ENCODE peak calls at places on chromosomes 12 and 14, in four cellular contexts. F, I, V and O are unnamed samples.
A peak's percentile ranks its signal among the peaks of the same experiment; 100 is the strongest.

GRCh38 chr14:21068521-21069387 is 1.4 kb upstream of the ARHGEF40 start:
- DNase-seq in F (peak; percentile 67), V (no peak), I (peak; percentile 51), O (no peak)

GRCh38 chr12:94039914-94040313 is 108.5 kb upstream of the PLXNC1 start:
- DNase-seq in V (no peak), F (no peak), I (no peak), O (no peak)

GRCh38 chr14:102930138-102930752 is 7.8 kb downstream of the AMN start:
- DNase-seq in F (peak; percentile 50), I (peak; percentile 51), V (no peak), O (no peak)

GRCh38 chr14:45128963-45129629 is 5.2 kb downstream of the FKBP3 start:
- DNase-seq in V (no peak), F (no peak), I (no peak), O (no peak)

GRCh38 chr12:76690916-76691700 is 72.8 kb upstream of the ZDHHC17 start:
- DNase-seq in V (no peak), F (no peak), I (no peak), O (no peak)

GRCh38 chr14:59483360-59483759 is 848 bp downstream of the L3HYPDH start:
- DNase-seq in V (no peak), F (no peak), I (no peak), O (no peak)

GRCh38 chr12:32125455-32126084 is 18.9 kb downstream of the BICD1 start:
- DNase-seq in I (no peak), V (no peak), F (no peak), O (no peak)

GRCh38 chr12:32305163-32305562 is 94.2 kb upstream of the FGD4 start:
- DNase-seq in V (no peak), F (no peak), I (no peak), O (no peak)

GRCh38 chr12:95615735-95616134 is 64.5 kb upstream of the USP44 start:
- DNase-seq in I (no peak), V (no peak), F (no peak), O (no peak)

GRCh38 chr12:120196363-120196762 is 1.8 kb upstream of the GCN1 start:
- DNase-seq in I (no peak), V (no peak), F (no peak), O (no peak)

GRCh38 chr14:53127151-53127550 is 26.0 kb downstream of the DDHD1 start:
- DNase-seq in I (no peak), V (no peak), F (no peak), O (no peak)

GRCh38 chr12:132194556-132194955 is 50.3 kb downstream of the NOC4L start:
- DNase-seq in F (no peak), I (no peak), V (no peak), O (no peak)

GRCh38 chr14:59870277-59871165 is at the start of gene RTN1:
- DNase-seq in I (peak; percentile 44), F (peak; percentile 80), V (no peak), O (no peak)

GRCh38 chr12:96981053-96981452 is 74.0 kb downstream of the NEDD1 start:
- DNase-seq in V (no peak), I (no peak), F (no peak), O (no peak)

GRCh38 chr12:106137456-106138278 is 1.1 kb downstream of the NUAK1 start:
- DNase-seq in F (no peak), I (no peak), V (no peak), O (no peak)

GRCh38 chr14:77026166-77026929 is 2.2 kb downstream of the IRF2BPL start:
- DNase-seq in F (peak; percentile 65), I (no peak), V (peak; percentile 44), O (no peak)

GRCh38 chr12:11202811-11203210 is 16.1 kb upstream of the TAS2R42 start:
- DNase-seq in F (no peak), I (no peak), V (no peak), O (no peak)

GRCh38 chr12:116249938-116250337 is 27.6 kb downstream of the MED13L start:
- DNase-seq in I (no peak), F (no peak), V (no peak), O (no peak)

GRCh38 chr14:96201965-96202364 is 2.7 kb upstream of the BDKRB2 start:
- DNase-seq in I (no peak), V (no peak), F (no peak), O (no peak)

GRCh38 chr12:88298761-88299242 is 156.7 kb downstream of the TMTC3 start:
- DNase-seq in V (no peak), F (no peak), I (no peak), O (no peak)

GRCh38 chr12:4278582-4278939 is 5.0 kb downstream of the CCND2 start:
- DNase-seq in F (peak; percentile 90), I (no peak), V (no peak), O (no peak)

GRCh38 chr12:14571779-14572178 is 4.1 kb upstream of the PLBD1 start:
- DNase-seq in V (no peak), I (no peak), F (no peak), O (no peak)

GRCh38 chr12:124448241-124448954 is 119.0 kb downstream of the NCOR2 start:
- DNase-seq in I (no peak), V (no peak), F (peak; percentile 41), O (no peak)

GRCh38 chr14:54727929-54728328 is 161.0 kb downstream of the SAMD4A start:
- DNase-seq in F (no peak), V (no peak), I (no peak), O (no peak)

GRCh38 chr12:53726946-53727309 is 324 bp downstream of the CALCOCO1 start:
- DNase-seq in F (no peak), I (no peak), V (no peak), O (no peak)

GRCh38 chr12:62767946-62768345 is 167.0 kb downstream of the PPM1H start:
- DNase-seq in V (no peak), I (no peak), F (no peak), O (no peak)

GRCh38 chr12:40137252-40137651 is 31.4 kb upstream of the SLC2A13 start:
- DNase-seq in V (no peak), F (no peak), I (no peak), O (no peak)

GRCh38 chr14:73721101-73721821 is 7.1 kb upstream of the PNMA1 start:
- DNase-seq in I (no peak), V (no peak), F (no peak), O (no peak)

DNA sequence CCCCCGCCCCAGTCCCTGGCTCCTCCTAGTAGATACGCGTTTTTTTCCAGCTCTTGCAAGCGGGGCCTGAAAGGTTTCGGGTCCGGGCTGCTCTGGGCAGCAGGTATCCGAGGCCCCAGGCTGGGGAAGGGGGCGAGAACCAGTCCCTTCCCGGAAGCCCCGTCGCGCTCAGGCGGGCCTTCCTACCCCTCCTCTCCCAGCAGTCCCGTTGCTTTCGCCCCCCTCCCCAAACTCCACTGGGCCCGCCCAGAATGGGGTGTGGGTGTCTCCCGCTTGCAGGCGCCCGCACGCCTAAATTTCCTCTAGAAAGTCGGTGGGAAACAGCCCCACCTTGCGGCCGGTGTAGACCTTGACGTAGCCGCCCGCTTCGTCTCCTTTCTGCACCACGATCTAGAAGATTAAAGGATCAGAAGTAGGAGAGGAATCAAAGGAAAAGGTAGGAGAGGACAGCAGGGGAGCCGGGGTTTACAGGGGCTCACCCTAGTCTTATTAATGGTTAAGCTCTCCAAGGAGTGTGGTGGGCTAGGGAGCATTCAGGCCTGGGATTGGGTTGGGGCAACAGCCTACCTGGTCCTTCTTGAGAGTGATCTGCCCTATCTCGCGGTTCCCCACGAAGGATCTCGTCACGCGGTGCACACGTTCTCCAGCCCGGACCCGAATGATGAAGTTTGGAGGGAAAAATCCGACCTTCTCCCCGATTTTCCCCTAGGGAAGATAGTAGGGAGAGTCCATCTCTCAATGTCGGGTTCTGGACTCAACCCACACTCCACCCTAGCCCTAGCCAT is 7.3 kb downstream of the STAC3 start:
- DNase-seq in I (peak; percentile 67), V (peak; percentile 80), F (peak; percentile 88), O (peak; percentile 69)
- TF ChIP-seq CTCF in I (peak; percentile 77), V (peak; percentile 60), F (peak; percentile 75), O (peak; percentile 75)

GRCh38 chr12:68609955-68610434 is 704 bp upstream of the RAP1B start:
- DNase-seq in I (no peak), F (no peak), V (no peak), O (no peak)

GRCh38 chr12:68611094-68611818 is 557 bp downstream of the RAP1B start:
- DNase-seq in V (peak; percentile 51), I (peak; percentile 26), F (peak; percentile 80), O (no peak)

GRCh38 chr12:68612245-68612644 is 1.5 kb downstream of the RAP1B start:
- DNase-seq in V (no peak), I (no peak), F (no peak), O (no peak)

GRCh38 chr12:68612675-68613074 is 2.0 kb downstream of the RAP1B start:
- DNase-seq in V (no peak), I (no peak), F (no peak), O (no peak)

DNA sequence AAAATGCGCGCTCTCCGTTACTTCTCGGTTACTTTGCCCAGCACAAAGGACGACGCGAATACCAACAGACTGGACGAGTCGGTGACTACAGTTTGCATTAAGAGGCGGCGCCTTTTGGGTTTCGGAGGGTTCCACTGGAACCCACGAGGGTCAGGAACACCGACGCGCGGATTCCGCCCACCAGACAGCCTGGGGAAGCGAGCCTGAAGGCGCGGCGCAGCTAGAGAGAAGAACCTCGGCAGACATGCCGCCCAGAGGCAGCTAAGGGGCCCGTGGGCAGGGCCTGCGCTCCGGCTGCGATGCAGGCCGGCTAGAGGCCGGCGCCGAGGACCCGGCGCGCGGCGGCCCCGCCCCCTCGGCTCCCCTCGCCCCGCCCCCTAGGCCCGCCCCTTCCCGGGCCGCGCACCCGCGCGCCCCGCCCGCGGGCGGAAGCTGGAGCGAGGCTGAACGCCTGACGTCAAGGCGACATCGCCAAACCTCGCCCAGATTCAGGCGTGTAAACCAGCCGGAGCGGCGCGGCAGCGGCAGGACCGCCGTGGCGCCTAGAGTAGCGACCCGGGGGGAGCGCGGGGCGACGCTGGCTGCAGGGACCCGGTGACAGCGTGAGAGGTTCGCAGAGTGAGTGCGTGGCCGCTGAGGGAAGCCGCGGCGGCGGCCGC is at the start of gene RAP1B:
- DNase-seq in F (peak; percentile 92), I (peak; percentile 84), V (peak; percentile 87), O (peak; percentile 79)
- TF ChIP-seq CTCF in F (no peak), I (no peak), V (no peak), O (no peak)

GRCh38 chr14:33968722-33969121 is 17.8 kb upstream of the EGLN3 start:
- DNase-seq in F (no peak), V (no peak), I (no peak), O (no peak)

GRCh38 chr14:33967138-33967537 is 16.3 kb upstream of the EGLN3 start:
- DNase-seq in F (no peak), V (no peak), I (no peak), O (no peak)

GRCh38 chr14:33964599-33965317 is 13.9 kb upstream of the EGLN3 start:
- DNase-seq in F (no peak), V (no peak), I (no peak), O (no peak)

GRCh38 chr14:33962016-33962415 is 11.1 kb upstream of the EGLN3 start:
- DNase-seq in F (no peak), I (no peak), V (no peak), O (no peak)

GRCh38 chr14:33966276-33966675 is 15.4 kb upstream of the EGLN3 start:
- DNase-seq in I (no peak), F (no peak), V (no peak), O (no peak)
- TF ChIP-seq CTCF in I (no peak), F (no peak), V (no peak), O (no peak)

GRCh38 chr12:39077226-39077625 is 171.8 kb upstream of the CPNE8 start:
- DNase-seq in V (no peak), F (no peak), I (no peak), O (no peak)

DNA sequence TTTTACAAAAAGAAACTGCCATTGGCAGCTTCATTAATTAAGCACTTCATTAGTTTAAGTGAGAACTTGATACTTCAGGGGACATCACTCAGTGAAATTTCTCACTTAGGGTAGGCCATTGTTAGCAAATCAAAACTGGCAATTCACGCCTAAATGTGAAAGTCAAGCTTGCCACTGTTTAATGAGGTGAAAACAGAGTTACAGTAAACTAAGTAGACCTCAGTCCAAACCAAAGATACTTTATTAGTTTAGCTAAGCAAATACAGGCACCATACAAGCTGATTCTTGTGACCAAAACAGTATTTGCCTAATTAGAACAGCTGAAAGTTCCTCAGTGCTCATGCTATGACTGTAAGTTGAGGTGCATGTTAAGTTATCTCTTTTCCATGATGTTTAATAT is 176.5 kb upstream of the CPNE8 start:
- DNase-seq in I (no peak), V (no peak), F (no peak), O (no peak)
- TF ChIP-seq CTCF in I (no peak), V (no peak), F (no peak), O (no peak)